ENCODE peak calls at places on chromosome 3, in four cellular contexts. One of them, this sample, is unnamed. For H3K36me3, the result is how much of the 10 kb centered on the place peaks cover.

GRCh38 chr3:57958642-57959406 is 49.4 kb upstream of the FLNB start:
- DNase-seq in DND-41: no peak
- DNase-seq in adrenal gland: no peak
- DNase-seq in CD8-positive, alpha-beta memory T cell: no peak
- DNase-seq in this sample: no peak

GRCh38 chr3:181739628-181740027 is 27.9 kb downstream of the SOX2 start:
- DNase-seq in CD8-positive, alpha-beta memory T cell: no peak
- DNase-seq in adrenal gland: no peak
- DNase-seq in DND-41: no peak
- DNase-seq in this sample: no peak

GRCh38 chr3:160569874-160570273 is 4.5 kb upstream of the KPNA4 start:
- DNase-seq in adrenal gland: no peak
- DNase-seq in DND-41: no peak
- DNase-seq in CD8-positive, alpha-beta memory T cell: no peak
- DNase-seq in this sample: no peak

GRCh38 chr3:178947738-178948137 is 123.9 kb downstream of the ZMAT3 start:
- DNase-seq in CD8-positive, alpha-beta memory T cell: no peak
- DNase-seq in DND-41: no peak
- DNase-seq in adrenal gland: no peak
- DNase-seq in this sample: no peak

GRCh38 chr3:144466114-144466513 is 494.5 kb downstream of the DIPK2A start:
- DNase-seq in CD8-positive, alpha-beta memory T cell: no peak
- DNase-seq in adrenal gland: no peak
- DNase-seq in DND-41: no peak
- DNase-seq in this sample: no peak

GRCh38 chr3:111668912-111669488 is 73.9 kb upstream of the ZBED2 start:
- DNase-seq in CD8-positive, alpha-beta memory T cell: peak
- DNase-seq in DND-41: no peak
- DNase-seq in adrenal gland: no peak
- DNase-seq in this sample: peak

GRCh38 chr3:57951106-57951882 is 56.9 kb upstream of the FLNB start:
- DNase-seq in adrenal gland: peak
- DNase-seq in CD8-positive, alpha-beta memory T cell: no peak
- DNase-seq in DND-41: no peak
- DNase-seq in this sample: no peak

GRCh38 chr3:54836876-54837275 is 91.0 kb downstream of the LRTM1 start:
- DNase-seq in CD8-positive, alpha-beta memory T cell: no peak
- DNase-seq in DND-41: no peak
- DNase-seq in adrenal gland: no peak
- DNase-seq in this sample: no peak

GRCh38 chr3:22748453-22748852 is 454.7 kb upstream of the UBE2E2 start:
- DNase-seq in adrenal gland: no peak
- DNase-seq in CD8-positive, alpha-beta memory T cell: no peak
- DNase-seq in DND-41: no peak
- DNase-seq in this sample: no peak

DNA sequence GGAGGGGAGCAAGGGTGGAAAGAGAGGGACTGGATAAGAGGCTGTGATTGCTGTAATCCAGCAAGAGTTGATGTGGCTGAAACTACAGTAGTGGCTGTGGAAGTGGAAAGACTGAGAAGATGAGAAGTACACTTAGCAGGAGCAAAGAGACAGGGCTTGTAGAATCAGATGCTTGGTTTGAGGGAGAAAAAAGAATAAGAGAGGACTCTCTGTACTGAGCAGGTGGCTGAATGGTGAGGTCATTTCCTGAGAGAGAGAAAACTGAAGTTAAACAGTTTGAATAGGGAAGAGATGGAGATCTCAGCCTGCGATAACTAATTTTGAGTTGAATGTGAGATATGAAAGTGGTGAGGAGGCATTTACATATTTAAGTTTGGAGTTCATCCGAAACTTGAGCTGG is 95.8 kb upstream of the SLC25A36 start:
- DNase-seq in CD8-positive, alpha-beta memory T cell: no peak
- DNase-seq in adrenal gland: no peak
- DNase-seq in DND-41: no peak
- DNase-seq in this sample: no peak
- H3K36me3 ChIP-seq in CD8-positive, alpha-beta memory T cell: under half
- H3K36me3 ChIP-seq in adrenal gland: under half
- H3K36me3 ChIP-seq in DND-41: under half
- H3K36me3 ChIP-seq in this sample: under half

GRCh38 chr3:49518441-49518840 is 35.8 kb upstream of the BSN start:
- DNase-seq in CD8-positive, alpha-beta memory T cell: no peak
- DNase-seq in DND-41: no peak
- DNase-seq in adrenal gland: no peak
- DNase-seq in this sample: no peak

GRCh38 chr3:49519916-49520385 is 34.3 kb upstream of the BSN start:
- DNase-seq in DND-41: no peak
- DNase-seq in CD8-positive, alpha-beta memory T cell: no peak
- DNase-seq in adrenal gland: peak
- DNase-seq in this sample: no peak

GRCh38 chr3:49513494-49514179 is 40.6 kb upstream of the BSN start:
- DNase-seq in adrenal gland: no peak
- DNase-seq in DND-41: no peak
- DNase-seq in CD8-positive, alpha-beta memory T cell: no peak
- DNase-seq in this sample: no peak

GRCh38 chr3:49519266-49519665 is 35.0 kb upstream of the BSN start:
- DNase-seq in CD8-positive, alpha-beta memory T cell: no peak
- DNase-seq in DND-41: no peak
- DNase-seq in adrenal gland: no peak
- DNase-seq in this sample: no peak

DNA sequence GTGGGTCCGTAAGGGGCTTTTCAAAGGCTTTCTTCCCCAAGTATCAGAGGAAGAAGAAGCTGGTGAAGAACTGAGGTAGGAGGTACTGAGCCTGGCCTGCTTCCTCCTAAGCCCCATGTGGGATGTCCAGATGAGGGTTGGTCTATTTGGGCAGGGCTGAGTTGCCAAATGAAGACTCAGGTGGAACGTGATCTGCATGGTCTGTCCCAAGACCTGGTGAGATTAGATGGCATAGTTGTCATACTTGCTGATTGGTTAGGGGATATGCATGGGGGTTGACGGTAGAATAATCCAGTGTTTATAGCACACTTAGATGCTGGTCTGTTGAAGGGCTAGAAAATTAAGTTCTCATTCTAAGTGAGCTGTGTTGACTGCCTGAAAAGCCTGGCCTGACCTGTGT is 36.3 kb upstream of the BSN start:
- DNase-seq in DND-41: no peak
- DNase-seq in adrenal gland: no peak
- DNase-seq in CD8-positive, alpha-beta memory T cell: no peak
- DNase-seq in this sample: no peak
- H3K36me3 ChIP-seq in DND-41: half or more
- H3K36me3 ChIP-seq in adrenal gland: under half
- H3K36me3 ChIP-seq in CD8-positive, alpha-beta memory T cell: under half
- H3K36me3 ChIP-seq in this sample: under half

GRCh38 chr3:185915642-185916041 is 22.2 kb downstream of the TRA2B start:
- DNase-seq in DND-41: no peak
- DNase-seq in adrenal gland: no peak
- DNase-seq in CD8-positive, alpha-beta memory T cell: no peak
- DNase-seq in this sample: no peak
- H3K36me3 ChIP-seq in DND-41: half or more
- H3K36me3 ChIP-seq in adrenal gland: under half
- H3K36me3 ChIP-seq in CD8-positive, alpha-beta memory T cell: under half
- H3K36me3 ChIP-seq in this sample: half or more

DNA sequence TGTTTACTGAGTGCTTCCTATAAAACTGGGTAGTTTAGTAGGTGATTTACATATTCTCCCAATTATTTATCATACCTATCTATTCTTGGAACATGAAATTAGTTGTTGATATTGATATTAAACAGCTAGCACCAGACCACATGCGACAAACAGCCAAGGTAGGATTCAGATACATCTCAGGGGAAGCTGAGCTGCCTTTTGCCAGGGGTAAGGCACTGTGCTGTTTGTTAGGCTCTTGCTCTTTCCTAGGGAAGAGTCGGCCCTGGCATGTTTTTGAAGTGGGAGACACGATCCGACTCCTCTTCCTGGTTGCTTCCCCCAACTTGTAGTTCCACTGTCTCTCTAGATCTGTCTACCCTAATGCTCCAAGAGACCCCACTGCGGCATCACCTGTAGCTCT is 138.5 kb downstream of the GHSR start:
- DNase-seq in adrenal gland: no peak
- DNase-seq in DND-41: no peak
- DNase-seq in CD8-positive, alpha-beta memory T cell: no peak
- DNase-seq in this sample: no peak
- H3K36me3 ChIP-seq in adrenal gland: under half
- H3K36me3 ChIP-seq in DND-41: under half
- H3K36me3 ChIP-seq in CD8-positive, alpha-beta memory T cell: under half
- H3K36me3 ChIP-seq in this sample: under half

DNA sequence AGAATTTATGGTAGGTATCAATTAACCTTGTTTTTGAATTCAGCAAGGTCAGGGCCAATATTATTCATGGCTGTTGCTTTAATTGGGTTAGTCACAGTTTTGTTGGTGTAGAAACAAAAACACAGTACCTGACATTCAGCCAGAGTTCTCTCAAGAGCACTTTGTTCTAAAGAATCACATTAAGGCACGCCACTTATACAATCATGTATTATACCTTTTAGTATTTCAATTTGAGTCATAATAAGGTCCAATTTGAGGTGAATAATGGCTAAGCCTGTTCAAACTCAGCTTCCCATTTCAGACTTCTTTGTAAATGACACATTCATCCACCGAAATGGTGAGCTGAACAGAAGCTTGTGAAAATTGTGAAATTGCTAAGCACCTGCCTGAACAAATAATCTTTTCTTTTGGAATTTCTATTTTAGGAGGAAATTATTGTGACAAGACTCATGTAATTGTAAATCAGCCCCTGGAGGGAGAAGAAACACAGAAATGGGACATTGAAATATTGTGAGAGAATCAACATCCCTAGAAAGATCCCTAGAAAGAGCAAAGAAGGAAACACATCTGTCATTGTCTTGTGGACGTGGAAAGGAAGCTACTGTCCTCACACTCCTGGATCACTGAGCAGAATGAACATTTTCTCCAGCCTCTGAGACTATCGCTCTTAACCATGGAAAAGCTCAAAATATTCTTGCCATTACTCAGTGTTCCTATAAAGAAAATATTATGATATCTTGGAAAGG is 29.3 kb downstream of the RIOX2 start:
- DNase-seq in adrenal gland: no peak
- DNase-seq in DND-41: no peak
- DNase-seq in CD8-positive, alpha-beta memory T cell: no peak
- DNase-seq in this sample: no peak
- H3K36me3 ChIP-seq in adrenal gland: under half
- H3K36me3 ChIP-seq in DND-41: half or more
- H3K36me3 ChIP-seq in CD8-positive, alpha-beta memory T cell: under half
- H3K36me3 ChIP-seq in this sample: under half

GRCh38 chr3:52693071-52693470 is 7.2 kb downstream of the GNL3 start:
- DNase-seq in CD8-positive, alpha-beta memory T cell: no peak
- DNase-seq in adrenal gland: no peak
- DNase-seq in DND-41: no peak
- DNase-seq in this sample: no peak
- H3K36me3 ChIP-seq in CD8-positive, alpha-beta memory T cell: half or more
- H3K36me3 ChIP-seq in adrenal gland: under half
- H3K36me3 ChIP-seq in DND-41: half or more
- H3K36me3 ChIP-seq in this sample: half or more

GRCh38 chr3:172355836-172356235 is 92.4 kb downstream of the GHSR start:
- DNase-seq in adrenal gland: peak
- DNase-seq in CD8-positive, alpha-beta memory T cell: no peak
- DNase-seq in DND-41: no peak
- DNase-seq in this sample: no peak

GRCh38 chr3:172362583-172362982 is 85.7 kb downstream of the GHSR start:
- DNase-seq in DND-41: no peak
- DNase-seq in adrenal gland: no peak
- DNase-seq in CD8-positive, alpha-beta memory T cell: no peak
- DNase-seq in this sample: no peak

GRCh38 chr3:172356427-172356826 is 91.8 kb downstream of the GHSR start:
- DNase-seq in adrenal gland: no peak
- DNase-seq in CD8-positive, alpha-beta memory T cell: no peak
- DNase-seq in DND-41: no peak
- DNase-seq in this sample: no peak

GRCh38 chr3:172357850-172358754 is 90.2 kb downstream of the GHSR start:
- DNase-seq in adrenal gland: peak
- DNase-seq in CD8-positive, alpha-beta memory T cell: no peak
- DNase-seq in DND-41: no peak
- DNase-seq in this sample: no peak

DNA sequence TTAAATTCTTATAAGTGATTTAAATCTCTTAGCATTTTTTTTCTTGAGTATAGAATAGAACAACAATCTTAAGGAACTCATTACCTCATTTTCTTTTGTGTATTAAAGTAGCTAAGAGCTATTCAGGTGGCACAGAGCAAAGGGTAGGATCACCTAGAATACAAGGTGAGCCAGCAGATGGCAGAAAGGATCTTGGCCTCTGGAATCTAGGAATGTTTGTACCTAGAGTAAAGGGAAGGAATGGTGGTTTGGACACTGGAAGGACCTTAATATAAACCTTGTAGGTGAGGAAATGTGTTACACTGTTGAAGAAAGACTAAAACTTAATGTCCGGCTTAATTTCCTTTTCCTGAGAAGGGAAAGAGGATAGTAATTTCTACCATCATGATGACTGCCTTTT is 89.0 kb downstream of the GHSR start:
- DNase-seq in adrenal gland: no peak
- DNase-seq in DND-41: no peak
- DNase-seq in CD8-positive, alpha-beta memory T cell: no peak
- DNase-seq in this sample: no peak
- H3K36me3 ChIP-seq in adrenal gland: under half
- H3K36me3 ChIP-seq in DND-41: under half
- H3K36me3 ChIP-seq in CD8-positive, alpha-beta memory T cell: under half
- H3K36me3 ChIP-seq in this sample: under half

DNA sequence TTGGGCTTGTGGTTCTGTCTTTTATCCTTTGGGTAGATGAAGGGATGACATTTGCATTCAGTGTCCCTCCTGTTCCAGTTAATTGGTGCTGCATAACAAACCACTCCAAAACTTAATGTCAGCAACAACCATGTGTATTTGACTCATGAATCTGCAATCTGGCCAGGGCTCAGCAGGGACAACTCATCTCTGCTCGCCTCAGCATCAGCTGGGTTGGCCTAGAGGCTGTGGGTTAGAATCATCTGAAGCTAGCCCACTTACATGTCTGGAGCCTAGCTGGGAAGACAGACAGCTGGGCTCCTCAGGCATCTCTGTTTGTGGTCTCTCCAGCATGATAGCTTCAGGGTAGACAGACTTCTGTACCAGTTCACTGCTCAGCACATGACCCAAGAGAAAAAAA is 92.0 kb downstream of the TMEM108 start:
- DNase-seq in CD8-positive, alpha-beta memory T cell: no peak
- DNase-seq in adrenal gland: peak
- DNase-seq in DND-41: no peak
- DNase-seq in this sample: no peak
- H3K36me3 ChIP-seq in CD8-positive, alpha-beta memory T cell: under half
- H3K36me3 ChIP-seq in adrenal gland: under half
- H3K36me3 ChIP-seq in DND-41: under half
- H3K36me3 ChIP-seq in this sample: under half